ENCODE peak calls at places on chromosome 5, in five cellular contexts. Q, Z, J, D and A are unnamed samples.

GRCh38 chr5:96522635-96523355 is 89.7 kb upstream of the PCSK1 start:
- DNase-seq in Q (peak), D (no peak), Z (no peak), J (no peak), A (no peak)

GRCh38 chr5:172887735-172888134 is 53.7 kb downstream of the ERGIC1 start:
- DNase-seq in D (no peak), Q (peak), J (no peak), Z (peak), A (no peak)

GRCh38 chr5:4994994-4995393 is 145.1 kb upstream of the ADAMTS16 start:
- DNase-seq in Q (peak), D (no peak), J (no peak), Z (peak), A (no peak)

GRCh38 chr5:23451156-23451555 is 56.3 kb upstream of the PRDM9 start:
- DNase-seq in D (no peak), J (no peak), Z (no peak), Q (peak), A (no peak)

GRCh38 chr5:127572930-127573329 is 55.5 kb downstream of the PRRC1 start:
- DNase-seq in J (no peak), Q (no peak), D (no peak), Z (peak), A (no peak)

GRCh38 chr5:159211712-159212111 is 2.4 kb upstream of the RNF145 start:
- DNase-seq in D (no peak), Q (no peak), Z (no peak), J (no peak), A (no peak)

GRCh38 chr5:36492998-36493655 is 113.3 kb upstream of the SLC1A3 start:
- DNase-seq in Q (peak), J (no peak), D (no peak), Z (no peak), A (no peak)

GRCh38 chr5:68456756-68457217 is 241.2 kb downstream of the PIK3R1 start:
- DNase-seq in Z (peak), Q (peak), D (peak), J (no peak), A (no peak)

GRCh38 chr5:93307557-93307956 is 273.5 kb downstream of the NR2F1-AS1 start:
- DNase-seq in Q (peak), Z (peak), D (no peak), J (no peak), A (no peak)

GRCh38 chr5:178216088-178216534 is 11.8 kb downstream of the HNRNPAB start:
- DNase-seq in J (no peak), Q (no peak), Z (no peak), D (no peak), A (no peak)

GRCh38 chr5:77908787-77909186 is 132.6 kb upstream of the TBCA start:
- DNase-seq in J (no peak), D (no peak), Q (no peak), Z (no peak), A (no peak)

DNA sequence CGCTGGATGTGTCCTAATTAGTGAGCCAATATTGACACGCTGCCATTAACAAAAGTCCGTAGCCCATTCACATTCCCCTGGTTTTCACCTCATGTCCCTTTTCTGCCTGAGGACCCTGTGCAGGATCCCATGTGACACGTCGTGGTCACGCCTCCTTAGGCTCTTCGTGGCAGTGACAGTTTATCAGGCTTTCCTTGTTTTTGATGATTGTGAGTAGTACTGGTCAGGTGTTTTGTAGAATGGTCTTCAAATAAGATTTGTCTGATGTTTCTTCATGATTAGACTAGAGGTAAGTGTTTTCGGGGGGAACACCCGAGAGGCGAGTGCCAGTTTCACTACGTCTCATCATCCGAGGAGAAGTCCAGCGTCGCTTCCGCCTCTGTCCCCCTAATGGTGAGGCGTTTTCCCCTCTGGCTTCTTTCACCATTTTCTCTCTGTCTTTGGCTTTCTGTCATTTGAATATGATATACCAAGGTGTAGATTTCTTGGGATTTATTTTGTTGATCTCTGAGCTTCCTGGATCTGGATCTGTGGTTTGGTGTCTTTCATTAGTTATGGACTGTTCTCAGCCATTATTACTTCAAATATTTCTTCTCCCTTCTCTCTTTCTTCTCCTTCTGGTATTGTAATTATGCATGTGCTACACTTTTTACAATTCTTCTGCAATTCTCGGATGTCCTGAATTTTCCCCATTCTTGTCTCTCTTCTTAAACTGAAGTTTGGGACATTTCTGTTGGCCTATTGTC is 57.3 kb downstream of the TRIP13 start:
- DNase-seq in D (no peak), Q (no peak), J (no peak), Z (no peak), A (no peak)
- TF ChIP-seq CTCF in D (no peak), Q (no peak), J (no peak), Z (no peak), A (no peak)

DNA sequence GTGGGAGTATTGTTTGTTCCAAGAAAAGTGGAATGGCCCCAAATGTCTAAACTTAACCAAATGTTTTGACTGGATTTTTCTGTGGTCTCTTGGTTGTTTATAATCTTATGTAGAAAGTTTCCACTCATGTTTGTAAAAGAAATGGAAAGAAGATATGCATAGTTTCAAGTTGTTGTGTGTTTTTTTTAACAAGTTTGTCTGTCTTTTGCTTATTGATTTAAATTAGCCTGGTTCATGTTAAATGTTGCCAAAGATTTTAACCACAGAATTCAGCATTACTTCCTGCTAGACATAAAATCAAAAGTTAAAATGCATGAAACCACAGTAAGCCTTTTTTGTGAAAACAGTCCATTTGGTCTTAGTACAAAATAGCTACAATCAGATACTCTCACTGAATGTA is 14.0 kb downstream of the PPWD1 start:
- DNase-seq in Q (peak), D (no peak), Z (no peak), J (no peak), A (no peak)
- H3K4me3 ChIP-seq in Q (no peak), D (no peak), Z (no peak), J (no peak), A (no peak)

GRCh38 chr5:33423018-33423630 is 17.6 kb upstream of the TARS1 start:
- DNase-seq in Z (peak), D (no peak), Q (peak), J (no peak), A (no peak)
- TF ChIP-seq CTCF in Z (peak), D (peak), Q (peak), J (peak), A (peak)

GRCh38 chr5:79585129-79585528 is 27.1 kb upstream of the TENT2 start:
- DNase-seq in Z (no peak), Q (no peak), J (no peak), D (no peak), A (no peak)
- H3K4me3 ChIP-seq in Z (no peak), Q (no peak), J (no peak), D (no peak), A (no peak)

GRCh38 chr5:134554319-134555222 is 29.1 kb downstream of the JADE2 start:
- DNase-seq in J (peak), Z (peak), D (peak), Q (peak), A (no peak)
- TF ChIP-seq CTCF in J (no peak), Z (peak), D (no peak), Q (no peak), A (no peak)

DNA sequence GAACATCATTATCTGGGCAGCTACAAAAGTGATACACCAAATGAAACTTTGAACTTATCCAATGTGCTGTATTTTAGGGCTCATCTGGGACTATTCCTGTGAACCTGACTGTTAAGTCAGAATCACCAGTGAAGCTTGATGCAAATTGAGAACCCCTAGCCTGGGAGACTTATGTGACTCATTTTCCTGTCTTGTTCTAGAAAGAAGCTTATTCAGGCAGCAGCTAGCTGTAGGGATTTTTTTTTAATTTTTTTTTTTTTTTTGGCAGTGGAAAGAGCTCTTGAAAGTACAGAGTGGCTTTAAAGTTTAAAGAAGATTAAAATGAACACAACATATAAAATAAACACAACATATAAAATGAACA is 81.1 kb upstream of the TNFAIP8 start:
- DNase-seq in J (no peak), D (no peak), Z (peak), Q (peak), A (no peak)
- H3K4me3 ChIP-seq in J (no peak), D (no peak), Z (no peak), Q (no peak), A (no peak)

DNA sequence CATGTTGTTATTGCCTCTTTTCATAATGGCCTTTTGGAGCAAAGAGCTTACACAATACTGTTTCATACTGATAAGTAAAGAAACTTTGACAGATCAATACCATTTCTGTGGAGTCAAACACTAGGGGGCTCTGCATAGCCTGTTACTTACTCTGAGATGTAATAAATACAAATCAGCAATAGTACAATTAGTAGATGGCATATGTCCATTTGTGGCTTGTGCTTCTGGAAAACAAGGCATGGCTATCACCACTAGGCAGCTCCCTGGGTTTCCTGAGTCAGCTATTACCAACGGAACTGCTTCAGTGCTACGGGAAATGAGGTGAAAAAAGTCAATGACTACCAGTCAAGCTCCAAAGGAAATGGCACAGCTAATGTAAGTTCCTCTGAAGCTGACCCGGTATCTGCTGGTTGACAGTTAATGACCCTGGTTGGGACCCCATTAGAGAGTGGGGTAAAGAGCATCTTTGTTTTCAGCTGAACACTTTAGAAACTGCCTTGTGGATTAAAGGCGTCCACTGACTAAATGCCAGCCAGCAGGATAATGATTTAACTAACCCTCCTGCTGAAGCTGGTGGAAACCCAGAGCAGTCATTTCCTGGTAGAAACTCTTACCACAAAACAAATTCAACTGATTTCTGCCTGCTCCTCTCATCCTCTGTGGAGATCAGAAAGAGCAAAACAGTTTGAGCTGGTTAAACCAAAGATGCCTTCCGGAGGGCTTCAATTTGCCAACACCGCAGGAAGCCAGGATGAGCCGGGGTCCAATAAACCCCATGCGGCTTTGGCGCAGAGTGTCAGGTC is 69.0 kb upstream of the FAM169A start:
- DNase-seq in Q (peak), Z (peak), D (no peak), J (no peak), A (no peak)
- TF ChIP-seq CTCF in Q (peak), Z (peak), D (peak), J (peak), A (peak)

DNA sequence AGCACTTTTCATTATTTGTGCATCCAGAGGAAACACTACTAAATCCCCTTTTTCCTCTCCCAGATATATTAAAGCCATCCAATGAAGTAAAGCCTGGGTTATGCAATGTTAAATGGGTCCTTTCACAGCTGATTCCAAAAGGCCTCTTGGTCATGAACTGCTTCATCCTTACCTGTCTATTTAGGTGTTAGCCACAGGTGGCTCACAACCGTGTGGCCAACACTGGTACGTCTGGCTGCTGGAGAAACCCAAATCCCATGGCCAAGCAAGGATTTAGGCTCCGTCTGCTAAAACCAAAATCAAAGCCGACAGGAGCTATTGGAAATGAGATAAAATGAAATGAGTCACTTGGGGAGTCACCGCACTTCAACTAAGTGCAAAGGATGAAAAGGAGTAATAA is 193.9 kb downstream of the ADCY2 start:
- DNase-seq in J (no peak), D (no peak), Q (no peak), Z (no peak), A (no peak)
- H3K4me3 ChIP-seq in J (no peak), D (no peak), Q (no peak), Z (no peak), A (no peak)

DNA sequence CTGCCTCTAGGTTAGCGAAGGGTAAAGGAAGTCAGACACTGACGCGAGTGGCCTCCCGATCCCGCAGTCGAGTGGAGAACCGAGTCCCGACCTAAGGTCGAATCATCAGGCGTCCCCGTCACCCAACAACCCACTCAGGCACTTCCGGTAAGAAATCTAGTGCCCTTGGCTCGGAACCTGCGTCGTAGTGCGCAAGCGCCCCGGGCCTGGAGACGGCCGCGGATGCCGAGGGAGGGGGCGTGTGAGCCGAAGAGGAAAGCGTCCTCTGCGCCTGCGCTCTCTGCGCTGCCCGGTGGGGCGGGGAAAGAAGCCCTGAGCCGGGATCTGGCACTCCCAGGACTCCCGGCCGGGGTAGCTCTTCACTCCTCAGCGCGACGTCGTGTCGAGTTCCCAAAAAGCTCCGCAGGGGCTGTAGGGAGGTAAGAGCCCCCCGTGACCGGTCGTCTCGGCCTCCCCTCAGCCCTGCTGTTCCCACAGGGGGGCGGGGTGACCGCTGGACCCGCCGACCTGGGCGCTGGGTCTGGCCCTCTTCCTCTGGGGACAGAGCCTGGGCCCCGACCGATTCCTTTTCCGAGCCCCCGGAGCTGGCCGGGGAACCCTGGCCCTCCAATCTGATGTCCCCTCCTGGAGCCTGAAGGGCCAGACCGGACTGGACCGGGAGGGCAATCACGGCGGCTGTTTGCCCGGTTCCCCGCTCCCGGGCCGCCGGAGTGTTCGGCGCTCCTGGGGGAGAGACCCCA is at the start of gene ZFYVE16:
- DNase-seq in J (peak), Q (peak), D (peak), Z (peak), A (peak)
- TF ChIP-seq CTCF in J (peak), Q (no peak), D (no peak), Z (no peak), A (no peak)

GRCh38 chr5:147830035-147830434 is 1.4 kb downstream of the SPINK1 start:
- DNase-seq in Z (no peak), J (no peak), D (no peak), Q (peak), A (no peak)
- H3K4me3 ChIP-seq in Z (no peak), J (no peak), D (no peak), Q (no peak), A (no peak)